ENCODE peak calls at places on chromosomes 12 and 14, in eight cellular contexts. One of them, this sample, is unnamed.

GRCh38 chr12:112285600-112286401 is 96.4 kb downstream of the HECTD4 start:
- DNase-seq in T-cell: no peak
- DNase-seq in EL: no peak
- DNase-seq in CD4-positive, CD25-positive, alpha-beta regulatory T cell: no peak
- DNase-seq in cardiac septum: no peak
- DNase-seq in HEK293T: no peak
- DNase-seq in HFFc6: no peak
- DNase-seq in amygdala: no peak
- DNase-seq in this sample: no peak

GRCh38 chr14:33938131-33938949 is 12.5 kb downstream of the EGLN3 start:
- DNase-seq in T-cell: no peak
- DNase-seq in EL: peak; percentile 6
- DNase-seq in CD4-positive, CD25-positive, alpha-beta regulatory T cell: no peak
- DNase-seq in cardiac septum: peak; percentile 88
- DNase-seq in HEK293T: peak; percentile 64
- DNase-seq in HFFc6: no peak
- DNase-seq in amygdala: peak; percentile 51
- DNase-seq in this sample: no peak

GRCh38 chr12:65952737-65953209 is 128.5 kb downstream of the HMGA2 start:
- DNase-seq in T-cell: no peak
- DNase-seq in EL: peak; percentile 73
- DNase-seq in CD4-positive, CD25-positive, alpha-beta regulatory T cell: no peak
- DNase-seq in cardiac septum: no peak
- DNase-seq in HEK293T: no peak
- DNase-seq in HFFc6: peak; percentile 64
- DNase-seq in amygdala: no peak
- DNase-seq in this sample: peak; percentile 15

GRCh38 chr12:96878704-96879103 is 28.4 kb upstream of the NEDD1 start:
- DNase-seq in T-cell: no peak
- DNase-seq in EL: peak; percentile 90
- DNase-seq in CD4-positive, CD25-positive, alpha-beta regulatory T cell: no peak
- DNase-seq in cardiac septum: no peak
- DNase-seq in HEK293T: no peak
- DNase-seq in HFFc6: peak; percentile 79
- DNase-seq in amygdala: no peak
- DNase-seq in this sample: no peak

GRCh38 chr14:78752789-78753188 is 582.6 kb downstream of the NRXN3 start:
- DNase-seq in T-cell: no peak
- DNase-seq in EL: no peak
- DNase-seq in CD4-positive, CD25-positive, alpha-beta regulatory T cell: no peak
- DNase-seq in cardiac septum: no peak
- DNase-seq in HEK293T: no peak
- DNase-seq in HFFc6: no peak
- DNase-seq in amygdala: peak; percentile 6
- DNase-seq in this sample: no peak

GRCh38 chr12:91108196-91108595 is 3.1 kb downstream of the LUM start:
- DNase-seq in T-cell: no peak
- DNase-seq in EL: no peak
- DNase-seq in CD4-positive, CD25-positive, alpha-beta regulatory T cell: no peak
- DNase-seq in cardiac septum: no peak
- DNase-seq in HEK293T: no peak
- DNase-seq in HFFc6: no peak
- DNase-seq in amygdala: no peak
- DNase-seq in this sample: no peak

GRCh38 chr12:59372971-59373370 is 222.9 kb upstream of the SLC16A7 start:
- DNase-seq in T-cell: no peak
- DNase-seq in EL: peak; percentile 8
- DNase-seq in CD4-positive, CD25-positive, alpha-beta regulatory T cell: no peak
- DNase-seq in cardiac septum: no peak
- DNase-seq in HEK293T: peak; percentile 13
- DNase-seq in HFFc6: no peak
- DNase-seq in amygdala: no peak
- DNase-seq in this sample: no peak

GRCh38 chr14:64801800-64802199 is 77.9 kb downstream of the SPTB start:
- DNase-seq in T-cell: no peak
- DNase-seq in EL: peak; percentile 41
- DNase-seq in CD4-positive, CD25-positive, alpha-beta regulatory T cell: peak; percentile 5
- DNase-seq in cardiac septum: no peak
- DNase-seq in HEK293T: peak; percentile 53
- DNase-seq in HFFc6: peak; percentile 12
- DNase-seq in amygdala: no peak
- DNase-seq in this sample: peak; percentile 12

GRCh38 chr12:115897718-115898117 is 379.8 kb downstream of the MED13L start:
- DNase-seq in T-cell: no peak
- DNase-seq in EL: no peak
- DNase-seq in CD4-positive, CD25-positive, alpha-beta regulatory T cell: no peak
- DNase-seq in cardiac septum: no peak
- DNase-seq in HEK293T: no peak
- DNase-seq in HFFc6: peak; percentile 2
- DNase-seq in amygdala: no peak
- DNase-seq in this sample: no peak

GRCh38 chr14:85129907-85130306 is 400.0 kb upstream of the FLRT2 start:
- DNase-seq in T-cell: no peak
- DNase-seq in EL: no peak
- DNase-seq in CD4-positive, CD25-positive, alpha-beta regulatory T cell: no peak
- DNase-seq in cardiac septum: no peak
- DNase-seq in HEK293T: no peak
- DNase-seq in HFFc6: no peak
- DNase-seq in amygdala: no peak
- DNase-seq in this sample: no peak

GRCh38 chr12:1574863-1575254 is 19.5 kb downstream of the FBXL14 start:
- DNase-seq in T-cell: no peak
- DNase-seq in EL: no peak
- DNase-seq in CD4-positive, CD25-positive, alpha-beta regulatory T cell: no peak
- DNase-seq in cardiac septum: no peak
- DNase-seq in HEK293T: no peak
- DNase-seq in HFFc6: no peak
- DNase-seq in amygdala: no peak
- DNase-seq in this sample: no peak